ENCODE peak calls at places on chromosomes 11 and 22, in eight cellular contexts. D is CD8-positive, alpha-beta T cell; G is CD8-positive, alpha-beta memory T cell; K is aorta; O is activated CD4-positive, alpha-beta T cell treated with anti-CD3 and anti-CD28 coated beads for 1 hour; H is NCI-H187; P is iris pigment epithelial cell; T is GM04503. J is an unnamed sample.

GRCh38 chr11:80155412-80156017 is 714.7 kb upstream of the TENM4 start:
- DNase-seq in D (no peak), G (no peak), K (no peak), O (no peak), H (peak), P (no peak), T (no peak), J (no peak)

GRCh38 chr11:8085006-8085645 is 4.1 kb downstream of the TUB start:
- DNase-seq in D (no peak), G (no peak), K (peak), O (no peak), H (no peak), P (no peak), T (no peak), J (no peak)

GRCh38 chr11:66749091-66749490 is 20.1 kb upstream of the SPTBN2 start:
- DNase-seq in D (no peak), G (no peak), K (no peak), O (no peak), H (peak), P (no peak), T (no peak), J (peak)

GRCh38 chr11:70021586-70021985 is 56.5 kb upstream of the ANO1 start:
- DNase-seq in D (no peak), G (no peak), K (no peak), O (no peak), H (no peak), P (no peak), T (no peak), J (no peak)

GRCh38 chr11:14892577-14892976 is 546 bp upstream of the CYP2R1 start:
- DNase-seq in D (no peak), G (no peak), K (no peak), O (no peak), H (no peak), P (no peak), T (no peak), J (no peak)

GRCh38 chr22:28885939-28886338 is 2.6 kb downstream of the ZNRF3 start:
- DNase-seq in D (no peak), G (no peak), K (peak), O (no peak), H (no peak), P (no peak), T (no peak), J (no peak)

GRCh38 chr22:22870577-22871398 is 16.8 kb upstream of the IGLL5 start:
- DNase-seq in D (no peak), G (no peak), K (no peak), O (no peak), H (no peak), P (no peak), T (no peak), J (no peak)

GRCh38 chr22:33515733-33516297 is 404.5 kb downstream of the LARGE1 start:
- DNase-seq in D (no peak), G (no peak), K (peak), O (no peak), H (no peak), P (no peak), T (no peak), J (no peak)

GRCh38 chr11:45332486-45332934 is 46.4 kb upstream of the SYT13 start:
- DNase-seq in D (peak), G (no peak), K (no peak), O (peak), H (peak), P (peak), T (no peak), J (peak)

GRCh38 chr22:19036523-19037273 is 85.5 kb downstream of the DGCR2 start:
- DNase-seq in D (no peak), G (no peak), K (peak), O (no peak), H (no peak), P (peak), T (no peak), J (no peak)

GRCh38 chr11:120337896-120338840 is 2.0 kb downstream of the ARHGEF12 start:
- DNase-seq in D (no peak), G (no peak), K (no peak), O (no peak), H (no peak), P (peak), T (no peak), J (no peak)

GRCh38 chr11:119567667-119568582 is 145.0 kb upstream of the THY1 start:
- DNase-seq in D (no peak), G (no peak), K (no peak), O (no peak), H (no peak), P (peak), T (peak), J (peak)

GRCh38 chr22:46057206-46057605 is 80.2 kb upstream of the WNT7B start:
- DNase-seq in D (no peak), G (no peak), K (no peak), O (no peak), H (no peak), P (no peak), T (no peak), J (no peak)

GRCh38 chr11:96967616-96968015 is 577.8 kb downstream of the JRKL start:
- DNase-seq in D (no peak), G (no peak), K (no peak), O (no peak), H (no peak), P (no peak), T (no peak), J (no peak)

GRCh38 chr11:27622541-27623300 is 77.5 kb downstream of the BDNF start:
- DNase-seq in D (no peak), G (no peak), K (no peak), O (no peak), H (no peak), P (no peak), T (no peak), J (no peak)

GRCh38 chr11:74321487-74322188 is 10.2 kb upstream of the P4HA3 start:
- DNase-seq in D (no peak), G (no peak), K (no peak), O (no peak), H (no peak), P (peak), T (peak), J (no peak)

GRCh38 chr11:89159974-89160373 is 17.7 kb upstream of the TYR start:
- DNase-seq in D (no peak), G (no peak), K (no peak), O (no peak), H (no peak), P (no peak), T (no peak), J (no peak)

GRCh38 chr11:69826773-69827172 is 7.6 kb upstream of the FGF3 start:
- DNase-seq in D (no peak), G (no peak), K (peak), O (no peak), H (no peak), P (no peak), T (no peak), J (no peak)

GRCh38 chr22:48783821-48784266 is 1043.8 kb downstream of the BRD1 start:
- DNase-seq in D (no peak), G (no peak), K (no peak), O (no peak), H (no peak), P (no peak), T (no peak), J (no peak)

GRCh38 chr22:41092847-41093371 is 517 bp downstream of the EP300 start:
- DNase-seq in D (peak), G (peak), K (peak), O (no peak), H (no peak), P (peak), T (no peak), J (no peak)

GRCh38 chr11:118074785-118075184 is 2.1 kb upstream of the TMPRSS4 start:
- DNase-seq in D (no peak), G (no peak), K (peak), O (no peak), H (no peak), P (no peak), T (no peak), J (peak)

GRCh38 chr11:71948314-71949027 is 19.6 kb downstream of the RNF121 start:
- DNase-seq in D (no peak), G (no peak), K (no peak), O (no peak), H (no peak), P (peak), T (no peak), J (no peak)

GRCh38 chr11:45328726-45329125 is 42.6 kb upstream of the SYT13 start:
- DNase-seq in D (no peak), G (no peak), K (no peak), O (no peak), H (no peak), P (no peak), T (no peak), J (no peak)

GRCh38 chr11:17479284-17480214 is 2.9 kb upstream of the ABCC8 start:
- DNase-seq in D (no peak), G (no peak), K (no peak), O (no peak), H (peak), P (peak), T (no peak), J (no peak)

GRCh38 chr11:74278721-74279148 is 32.7 kb downstream of the P4HA3 start:
- DNase-seq in D (no peak), G (no peak), K (peak), O (no peak), H (no peak), P (peak), T (peak), J (peak)

GRCh38 chr11:35170503-35170902 is 31.5 kb downstream of the CD44 start:
- DNase-seq in D (no peak), G (no peak), K (no peak), O (no peak), H (no peak), P (no peak), T (peak), J (no peak)

GRCh38 chr11:128515766-128516466 is 71.4 kb downstream of the ETS1 start:
- DNase-seq in D (no peak), G (no peak), K (no peak), O (no peak), H (no peak), P (no peak), T (no peak), J (no peak)

GRCh38 chr11:63639195-63639832 is 25.1 kb upstream of the PLAAT3 start:
- DNase-seq in D (no peak), G (no peak), K (no peak), O (no peak), H (no peak), P (peak), T (no peak), J (no peak)

GRCh38 chr11:15035283-15035682 is 38.1 kb upstream of the CALCB start:
- DNase-seq in D (no peak), G (no peak), K (no peak), O (no peak), H (peak), P (no peak), T (no peak), J (no peak)

GRCh38 chr11:134950692-134951304 is 538.8 kb upstream of the B3GAT1 start:
- DNase-seq in D (no peak), G (no peak), K (no peak), O (no peak), H (no peak), P (peak), T (peak), J (no peak)

GRCh38 chr22:29872989-29873388 is 10.0 kb upstream of the MTMR3 start:
- DNase-seq in D (no peak), G (no peak), K (no peak), O (no peak), H (no peak), P (no peak), T (no peak), J (no peak)

GRCh38 chr11:46277313-46277622 is 194 bp upstream of the CREB3L1 start:
- DNase-seq in D (no peak), G (no peak), K (no peak), O (no peak), H (no peak), P (peak), T (no peak), J (no peak)

GRCh38 chr11:68966894-68967780 is 13.6 kb downstream of the MRGPRD start:
- DNase-seq in D (no peak), G (no peak), K (peak), O (no peak), H (no peak), P (no peak), T (no peak), J (no peak)

GRCh38 chr11:66325140-66325754 is 8.4 kb upstream of the CD248 start:
- DNase-seq in D (no peak), G (no peak), K (no peak), O (no peak), H (no peak), P (no peak), T (no peak), J (no peak)

GRCh38 chr11:14974723-14975587 is 2.8 kb upstream of the CALCA start:
- DNase-seq in D (peak), G (no peak), K (peak), O (peak), H (no peak), P (peak), T (no peak), J (no peak)

GRCh38 chr11:92225563-92226308 is 1.1 kb downstream of the FAT3 start:
- DNase-seq in D (no peak), G (no peak), K (peak), O (no peak), H (no peak), P (peak), T (no peak), J (peak)